ENCODE peak calls at places on chromosomes 5 and 9, in ten cellular contexts. U is T follicular helper cell; Y is colonic mucosa; M is NCI-H1694 treated with DMSO at 0.1 percent for 48 hours; I is fibroblast of pulmonary artery; K is neural crest cell; D is CD8-positive, alpha-beta T cell; C is GM20000; S is NCI-H510A; Q is nephron progenitor cell. A is an unnamed sample.

GRCh38 chr5:66617223-66617861 is 21.1 kb downstream of the MAST4 start:
- DNase-seq in U (no peak), Y (no peak), M (no peak), I (no peak), K (no peak), D (no peak), C (no peak), S (no peak), Q (no peak), A (no peak)

GRCh38 chr5:141657937-141658545 is 6.8 kb upstream of the FCHSD1 start:
- DNase-seq in U (no peak), Y (no peak), M (no peak), I (peak; percentile 91), K (no peak), D (no peak), C (peak; percentile 52), S (no peak), Q (no peak), A (no peak)

GRCh38 chr9:114119242-114120191 is 20.4 kb upstream of the KIF12 start:
- DNase-seq in U (no peak), Y (no peak), M (no peak), I (no peak), K (no peak), D (no peak), C (no peak), S (no peak), Q (no peak), A (no peak)

GRCh38 chr9:124329996-124330714 is 72.4 kb downstream of the NEK6 start:
- DNase-seq in U (no peak), Y (no peak), M (no peak), I (no peak), K (no peak), D (no peak), C (no peak), S (no peak), Q (no peak), A (no peak)

GRCh38 chr5:137036630-137037029 is 462.5 kb downstream of the SPOCK1 start:
- DNase-seq in U (no peak), Y (no peak), M (no peak), I (no peak), K (no peak), D (no peak), C (no peak), S (peak; percentile 40), Q (peak; percentile 36), A (no peak)

GRCh38 chr5:96340357-96340756 is 92.7 kb downstream of the PCSK1 start:
- DNase-seq in U (no peak), Y (no peak), M (no peak), I (peak; percentile 27), K (no peak), D (no peak), C (no peak), S (no peak), Q (no peak), A (no peak)

GRCh38 chr5:88690619-88691560 is 192.1 kb downstream of the MEF2C start:
- DNase-seq in U (peak; percentile 41), Y (peak; percentile 70), M (peak; percentile 35), I (peak; percentile 67), K (peak; percentile 68), D (peak; percentile 65), C (peak; percentile 86), S (no peak), Q (peak; percentile 75), A (peak; percentile 57)

GRCh38 chr5:1315018-1315708 is 20.3 kb upstream of the TERT start:
- DNase-seq in U (peak; percentile 66), Y (no peak), M (no peak), I (no peak), K (no peak), D (no peak), C (no peak), S (no peak), Q (no peak), A (no peak)

GRCh38 chr5:609506-609905 is 2.6 kb upstream of the CEP72 start:
- DNase-seq in U (no peak), Y (no peak), M (no peak), I (no peak), K (no peak), D (no peak), C (no peak), S (no peak), Q (no peak), A (no peak)

GRCh38 chr5:179585903-179586511 is 35.7 kb downstream of the RUFY1 start:
- DNase-seq in U (no peak), Y (no peak), M (no peak), I (no peak), K (no peak), D (no peak), C (no peak), S (no peak), Q (no peak), A (no peak)

GRCh38 chr9:111034573-111035539 is 3.4 kb downstream of the LPAR1 start:
- DNase-seq in U (no peak), Y (no peak), M (no peak), I (peak; percentile 51), K (no peak), D (no peak), C (no peak), S (no peak), Q (no peak), A (no peak)

GRCh38 chr5:139839416-139839815 is 43.8 kb downstream of the PSD2 start:
- DNase-seq in U (no peak), Y (no peak), M (no peak), I (no peak), K (no peak), D (no peak), C (no peak), S (no peak), Q (no peak), A (no peak)

GRCh38 chr5:4627887-4628286 is 512.2 kb upstream of the ADAMTS16 start:
- DNase-seq in U (no peak), Y (no peak), M (no peak), I (no peak), K (no peak), D (no peak), C (no peak), S (no peak), Q (no peak), A (no peak)

GRCh38 chr9:27528886-27529315 is 713 bp downstream of the MOB3B start:
- DNase-seq in U (peak; percentile 14), Y (peak; percentile 70), M (no peak), I (peak; percentile 11), K (peak; percentile 49), D (peak; percentile 34), C (peak; percentile 79), S (no peak), Q (peak; percentile 58), A (no peak)

GRCh38 chr5:6450235-6450860 is 1.7 kb downstream of the UBE2QL1 start:
- DNase-seq in U (no peak), Y (no peak), M (no peak), I (no peak), K (no peak), D (no peak), C (no peak), S (no peak), Q (no peak), A (no peak)

GRCh38 chr5:180607861-180608571 is 16.7 kb upstream of the SCGB3A1 start:
- DNase-seq in U (no peak), Y (no peak), M (no peak), I (no peak), K (no peak), D (no peak), C (no peak), S (no peak), Q (no peak), A (no peak)

GRCh38 chr5:173735171-173735570 is 118.7 kb upstream of the BOD1 start:
- DNase-seq in U (no peak), Y (no peak), M (no peak), I (no peak), K (no peak), D (no peak), C (no peak), S (no peak), Q (peak; percentile 50), A (no peak)

GRCh38 chr9:21709464-21710058 is 92.9 kb upstream of the MTAP start:
- DNase-seq in U (peak; percentile 44), Y (peak; percentile 70), M (peak; percentile 23), I (peak; percentile 76), K (peak; percentile 69), D (peak; percentile 70), C (peak; percentile 46), S (no peak), Q (peak; percentile 73), A (no peak)

GRCh38 chr9:79408617-79409016 is 163.1 kb upstream of the TLE4 start:
- DNase-seq in U (no peak), Y (no peak), M (no peak), I (no peak), K (no peak), D (no peak), C (no peak), S (no peak), Q (no peak), A (no peak)

GRCh38 chr5:61638476-61638875 is 306.4 kb downstream of the ZSWIM6 start:
- DNase-seq in U (no peak), Y (no peak), M (no peak), I (no peak), K (no peak), D (no peak), C (no peak), S (no peak), Q (no peak), A (no peak)

GRCh38 chr5:78509145-78509865 is 139.3 kb downstream of the LHFPL2 start:
- DNase-seq in U (no peak), Y (no peak), M (no peak), I (no peak), K (no peak), D (no peak), C (no peak), S (no peak), Q (no peak), A (no peak)

GRCh38 chr5:66713998-66714397 is 117.8 kb downstream of the MAST4 start:
- DNase-seq in U (no peak), Y (no peak), M (no peak), I (peak; percentile 38), K (no peak), D (no peak), C (no peak), S (no peak), Q (no peak), A (no peak)

GRCh38 chr9:87382902-87383301 is 114.8 kb upstream of the DAPK1 start:
- DNase-seq in U (no peak), Y (no peak), M (no peak), I (peak; percentile 83), K (no peak), D (no peak), C (no peak), S (no peak), Q (no peak), A (no peak)

GRCh38 chr5:120304653-120305052 is 159.4 kb upstream of the PRR16 start:
- DNase-seq in U (no peak), Y (no peak), M (no peak), I (peak; percentile 51), K (no peak), D (no peak), C (no peak), S (no peak), Q (no peak), A (no peak)

GRCh38 chr9:128550770-128551651 is 1.4 kb upstream of the SPTAN1 start:
- DNase-seq in U (no peak), Y (no peak), M (peak; percentile 54), I (peak; percentile 75), K (no peak), D (no peak), C (no peak), S (no peak), Q (peak; percentile 45), A (no peak)

GRCh38 chr5:95836544-95836943 is 14.0 kb upstream of the GLRX start:
- DNase-seq in U (no peak), Y (no peak), M (no peak), I (no peak), K (no peak), D (no peak), C (peak; percentile 51), S (no peak), Q (no peak), A (no peak)